ENCODE peak calls at places on chromosomes 5 and 9, in ten cellular contexts. One of them, this sample, is unnamed.

GRCh38 chr5:139597134-139597533 is 36.0 kb downstream of the UBE2D2 start:
- DNase-seq in HCT116: no peak
- DNase-seq in GM12878: no peak
- DNase-seq in suprapubic skin: no peak
- DNase-seq in breast epithelium: no peak
- DNase-seq in GM12891: no peak
- DNase-seq in esophagus muscularis mucosa: no peak
- DNase-seq in heart left ventricle: no peak
- DNase-seq in uterus: no peak
- DNase-seq in stomach: no peak
- DNase-seq in this sample: no peak

GRCh38 chr5:176438959-176439757 is 9.0 kb upstream of the FAF2 start:
- DNase-seq in HCT116: no peak
- DNase-seq in GM12878: no peak
- DNase-seq in suprapubic skin: no peak
- DNase-seq in breast epithelium: no peak
- DNase-seq in GM12891: no peak
- DNase-seq in esophagus muscularis mucosa: no peak
- DNase-seq in heart left ventricle: no peak
- DNase-seq in uterus: no peak
- DNase-seq in stomach: no peak
- DNase-seq in this sample: no peak

GRCh38 chr5:115661156-115661555 is 35.3 kb upstream of the TMED7 start:
- DNase-seq in HCT116: no peak
- DNase-seq in GM12878: no peak
- DNase-seq in suprapubic skin: no peak
- DNase-seq in breast epithelium: no peak
- DNase-seq in GM12891: no peak
- DNase-seq in esophagus muscularis mucosa: no peak
- DNase-seq in heart left ventricle: no peak
- DNase-seq in uterus: no peak
- DNase-seq in stomach: no peak
- DNase-seq in this sample: no peak

GRCh38 chr5:117743337-117743736 is 1168.7 kb upstream of the SEMA6A start:
- DNase-seq in HCT116: no peak
- DNase-seq in GM12878: no peak
- DNase-seq in suprapubic skin: no peak
- DNase-seq in breast epithelium: no peak
- DNase-seq in GM12891: no peak
- DNase-seq in esophagus muscularis mucosa: no peak
- DNase-seq in heart left ventricle: no peak
- DNase-seq in uterus: no peak
- DNase-seq in stomach: no peak
- DNase-seq in this sample: no peak

GRCh38 chr5:134606726-134607125 is 25.9 kb downstream of the SAR1B start:
- DNase-seq in HCT116: no peak
- DNase-seq in GM12878: no peak
- DNase-seq in suprapubic skin: no peak
- DNase-seq in breast epithelium: no peak
- DNase-seq in GM12891: no peak
- DNase-seq in esophagus muscularis mucosa: no peak
- DNase-seq in heart left ventricle: no peak
- DNase-seq in uterus: no peak
- DNase-seq in stomach: no peak
- DNase-seq in this sample: no peak

GRCh38 chr5:39440964-39441363 is 16.2 kb upstream of the DAB2 start:
- DNase-seq in HCT116: no peak
- DNase-seq in GM12878: no peak
- DNase-seq in suprapubic skin: no peak
- DNase-seq in breast epithelium: no peak
- DNase-seq in GM12891: no peak
- DNase-seq in esophagus muscularis mucosa: no peak
- DNase-seq in heart left ventricle: no peak
- DNase-seq in uterus: no peak
- DNase-seq in stomach: no peak
- DNase-seq in this sample: no peak

GRCh38 chr9:134892820-134893420 is 12.3 kb downstream of the FCN2 start:
- DNase-seq in HCT116: no peak
- DNase-seq in GM12878: no peak
- DNase-seq in suprapubic skin: no peak
- DNase-seq in breast epithelium: no peak
- DNase-seq in GM12891: no peak
- DNase-seq in esophagus muscularis mucosa: peak
- DNase-seq in heart left ventricle: no peak
- DNase-seq in uterus: no peak
- DNase-seq in stomach: peak
- DNase-seq in this sample: no peak

GRCh38 chr9:21873540-21874221 is 71.2 kb downstream of the MTAP start:
- DNase-seq in HCT116: peak
- DNase-seq in GM12878: no peak
- DNase-seq in suprapubic skin: no peak
- DNase-seq in breast epithelium: no peak
- DNase-seq in GM12891: no peak
- DNase-seq in esophagus muscularis mucosa: no peak
- DNase-seq in heart left ventricle: no peak
- DNase-seq in uterus: no peak
- DNase-seq in stomach: no peak
- DNase-seq in this sample: no peak

GRCh38 chr5:172770374-172770674 is 671 bp downstream of the DUSP1 start:
- DNase-seq in HCT116: no peak
- DNase-seq in GM12878: no peak
- DNase-seq in suprapubic skin: no peak
- DNase-seq in breast epithelium: no peak
- DNase-seq in GM12891: peak
- DNase-seq in esophagus muscularis mucosa: no peak
- DNase-seq in heart left ventricle: no peak
- DNase-seq in uterus: no peak
- DNase-seq in stomach: no peak
- DNase-seq in this sample: no peak

GRCh38 chr5:172769598-172770373 is 1.2 kb downstream of the DUSP1 start:
- DNase-seq in HCT116: no peak
- DNase-seq in GM12878: no peak
- DNase-seq in suprapubic skin: no peak
- DNase-seq in breast epithelium: no peak
- DNase-seq in GM12891: no peak
- DNase-seq in esophagus muscularis mucosa: no peak
- DNase-seq in heart left ventricle: no peak
- DNase-seq in uterus: peak
- DNase-seq in stomach: no peak
- DNase-seq in this sample: peak

GRCh38 chr5:172768098-172768572 is 2.9 kb downstream of the DUSP1 start:
- DNase-seq in HCT116: no peak
- DNase-seq in GM12878: no peak
- DNase-seq in suprapubic skin: no peak
- DNase-seq in breast epithelium: no peak
- DNase-seq in GM12891: no peak
- DNase-seq in esophagus muscularis mucosa: no peak
- DNase-seq in heart left ventricle: no peak
- DNase-seq in uterus: no peak
- DNase-seq in stomach: no peak
- DNase-seq in this sample: no peak

GRCh38 chr5:172769324-172769597 is 1.7 kb downstream of the DUSP1 start:
- DNase-seq in HCT116: no peak
- DNase-seq in GM12878: no peak
- DNase-seq in suprapubic skin: no peak
- DNase-seq in breast epithelium: no peak
- DNase-seq in GM12891: no peak
- DNase-seq in esophagus muscularis mucosa: no peak
- DNase-seq in heart left ventricle: no peak
- DNase-seq in uterus: no peak
- DNase-seq in stomach: no peak
- DNase-seq in this sample: peak

DNA sequence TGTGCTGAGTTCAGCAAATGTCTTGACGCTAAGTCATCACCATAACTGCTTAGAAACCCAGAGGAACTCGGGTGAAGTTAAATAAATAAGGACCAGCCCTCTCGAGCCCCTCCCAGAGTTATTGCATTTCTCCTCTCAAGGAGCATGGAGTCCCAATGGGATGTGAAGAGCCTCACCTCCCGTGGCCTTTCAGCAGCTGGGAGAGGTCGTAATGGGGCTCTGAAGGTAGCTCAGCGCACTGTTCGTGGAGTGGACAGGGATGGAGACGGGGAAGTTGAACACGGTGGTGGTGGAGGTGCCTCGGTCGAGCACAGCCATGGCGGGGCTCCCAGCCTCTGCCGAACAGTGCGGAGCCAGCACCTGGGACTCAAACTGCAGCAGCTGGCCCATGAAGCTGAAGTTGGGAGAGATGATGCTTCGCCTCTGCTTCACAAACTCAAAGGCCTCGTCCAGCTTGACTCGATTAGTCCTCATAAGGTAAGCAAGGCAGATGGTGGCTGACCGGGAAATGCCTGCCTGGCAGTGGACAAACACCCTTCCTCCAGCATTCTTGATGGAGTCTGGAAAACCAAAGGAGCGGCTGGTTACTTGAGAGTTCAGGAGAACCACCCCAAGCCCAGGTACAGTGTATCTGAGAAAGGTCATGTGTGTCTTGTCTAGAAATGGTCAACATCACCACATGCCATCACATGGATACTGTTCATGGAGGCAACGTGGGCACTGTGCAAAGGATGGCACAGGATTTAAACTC is 2.2 kb downstream of the DUSP1 start:
- DNase-seq in HCT116: no peak
- DNase-seq in GM12878: no peak
- DNase-seq in suprapubic skin: no peak
- DNase-seq in breast epithelium: peak
- DNase-seq in GM12891: no peak
- DNase-seq in esophagus muscularis mucosa: no peak
- DNase-seq in heart left ventricle: no peak
- DNase-seq in uterus: peak
- DNase-seq in stomach: peak
- DNase-seq in this sample: peak
- TF ChIP-seq POLR2A in HCT116: no peak
- TF ChIP-seq POLR2A in GM12878: peak
- TF ChIP-seq POLR2A in suprapubic skin: peak
- TF ChIP-seq POLR2A in breast epithelium: peak
- TF ChIP-seq POLR2A in GM12891: no peak
- TF ChIP-seq POLR2A in esophagus muscularis mucosa: peak
- TF ChIP-seq POLR2A in heart left ventricle: peak
- TF ChIP-seq POLR2A in uterus: no peak
- TF ChIP-seq POLR2A in stomach: peak
- TF ChIP-seq POLR2A in this sample: peak

GRCh38 chr9:136328011-136328621 is 777 bp downstream of the GPSM1 start:
- DNase-seq in HCT116: no peak
- DNase-seq in GM12878: no peak
- DNase-seq in suprapubic skin: no peak
- DNase-seq in breast epithelium: peak
- DNase-seq in GM12891: no peak
- DNase-seq in esophagus muscularis mucosa: no peak
- DNase-seq in heart left ventricle: no peak
- DNase-seq in uterus: no peak
- DNase-seq in stomach: peak
- DNase-seq in this sample: no peak
- TF ChIP-seq POLR2A in HCT116: no peak
- TF ChIP-seq POLR2A in GM12878: no peak
- TF ChIP-seq POLR2A in suprapubic skin: no peak
- TF ChIP-seq POLR2A in breast epithelium: no peak
- TF ChIP-seq POLR2A in GM12891: no peak
- TF ChIP-seq POLR2A in esophagus muscularis mucosa: no peak
- TF ChIP-seq POLR2A in heart left ventricle: no peak
- TF ChIP-seq POLR2A in uterus: no peak
- TF ChIP-seq POLR2A in stomach: no peak
- TF ChIP-seq POLR2A in this sample: no peak

GRCh38 chr9:96649620-96650323 is 5.3 kb downstream of the PRXL2C start:
- DNase-seq in HCT116: no peak
- DNase-seq in GM12878: no peak
- DNase-seq in suprapubic skin: no peak
- DNase-seq in breast epithelium: no peak
- DNase-seq in GM12891: no peak
- DNase-seq in esophagus muscularis mucosa: no peak
- DNase-seq in heart left ventricle: no peak
- DNase-seq in uterus: no peak
- DNase-seq in stomach: no peak
- DNase-seq in this sample: no peak

GRCh38 chr9:96651626-96652025 is 3.5 kb downstream of the PRXL2C start:
- DNase-seq in HCT116: no peak
- DNase-seq in GM12878: no peak
- DNase-seq in suprapubic skin: no peak
- DNase-seq in breast epithelium: no peak
- DNase-seq in GM12891: no peak
- DNase-seq in esophagus muscularis mucosa: no peak
- DNase-seq in heart left ventricle: no peak
- DNase-seq in uterus: no peak
- DNase-seq in stomach: no peak
- DNase-seq in this sample: peak

GRCh38 chr9:96655198-96655851 is at the start of gene PRXL2C:
- DNase-seq in HCT116: no peak
- DNase-seq in GM12878: no peak
- DNase-seq in suprapubic skin: peak
- DNase-seq in breast epithelium: peak
- DNase-seq in GM12891: no peak
- DNase-seq in esophagus muscularis mucosa: peak
- DNase-seq in heart left ventricle: peak
- DNase-seq in uterus: peak
- DNase-seq in stomach: peak
- DNase-seq in this sample: peak

GRCh38 chr9:96654450-96655197 is 493 bp downstream of the PRXL2C start:
- DNase-seq in HCT116: peak
- DNase-seq in GM12878: no peak
- DNase-seq in suprapubic skin: peak
- DNase-seq in breast epithelium: peak
- DNase-seq in GM12891: peak
- DNase-seq in esophagus muscularis mucosa: peak
- DNase-seq in heart left ventricle: peak
- DNase-seq in uterus: peak
- DNase-seq in stomach: peak
- DNase-seq in this sample: peak
- TF ChIP-seq POLR2A in HCT116: no peak
- TF ChIP-seq POLR2A in GM12878: no peak
- TF ChIP-seq POLR2A in suprapubic skin: peak
- TF ChIP-seq POLR2A in breast epithelium: no peak
- TF ChIP-seq POLR2A in GM12891: no peak
- TF ChIP-seq POLR2A in esophagus muscularis mucosa: peak
- TF ChIP-seq POLR2A in heart left ventricle: no peak
- TF ChIP-seq POLR2A in uterus: peak
- TF ChIP-seq POLR2A in stomach: no peak
- TF ChIP-seq POLR2A in this sample: peak

GRCh38 chr5:55141945-55142690 is 17.9 kb upstream of the GPX8 start:
- DNase-seq in HCT116: no peak
- DNase-seq in GM12878: no peak
- DNase-seq in suprapubic skin: no peak
- DNase-seq in breast epithelium: no peak
- DNase-seq in GM12891: no peak
- DNase-seq in esophagus muscularis mucosa: peak
- DNase-seq in heart left ventricle: no peak
- DNase-seq in uterus: no peak
- DNase-seq in stomach: no peak
- DNase-seq in this sample: no peak

GRCh38 chr5:55143624-55144023 is 16.3 kb upstream of the GPX8 start:
- DNase-seq in HCT116: no peak
- DNase-seq in GM12878: no peak
- DNase-seq in suprapubic skin: no peak
- DNase-seq in breast epithelium: no peak
- DNase-seq in GM12891: no peak
- DNase-seq in esophagus muscularis mucosa: peak
- DNase-seq in heart left ventricle: no peak
- DNase-seq in uterus: no peak
- DNase-seq in stomach: no peak
- DNase-seq in this sample: no peak

GRCh38 chr5:55149396-55149795 is 10.6 kb upstream of the GPX8 start:
- DNase-seq in HCT116: no peak
- DNase-seq in GM12878: no peak
- DNase-seq in suprapubic skin: no peak
- DNase-seq in breast epithelium: no peak
- DNase-seq in GM12891: no peak
- DNase-seq in esophagus muscularis mucosa: peak
- DNase-seq in heart left ventricle: no peak
- DNase-seq in uterus: no peak
- DNase-seq in stomach: no peak
- DNase-seq in this sample: no peak

GRCh38 chr5:55146080-55146479 is 13.9 kb upstream of the GPX8 start:
- DNase-seq in HCT116: no peak
- DNase-seq in GM12878: no peak
- DNase-seq in suprapubic skin: no peak
- DNase-seq in breast epithelium: no peak
- DNase-seq in GM12891: no peak
- DNase-seq in esophagus muscularis mucosa: no peak
- DNase-seq in heart left ventricle: no peak
- DNase-seq in uterus: no peak
- DNase-seq in stomach: no peak
- DNase-seq in this sample: no peak

GRCh38 chr5:55146543-55147151 is 13.3 kb upstream of the GPX8 start:
- DNase-seq in HCT116: peak
- DNase-seq in GM12878: peak
- DNase-seq in suprapubic skin: peak
- DNase-seq in breast epithelium: peak
- DNase-seq in GM12891: peak
- DNase-seq in esophagus muscularis mucosa: peak
- DNase-seq in heart left ventricle: peak
- DNase-seq in uterus: peak
- DNase-seq in stomach: peak
- DNase-seq in this sample: peak
- TF ChIP-seq POLR2A in HCT116: no peak
- TF ChIP-seq POLR2A in GM12878: no peak
- TF ChIP-seq POLR2A in suprapubic skin: no peak
- TF ChIP-seq POLR2A in breast epithelium: no peak
- TF ChIP-seq POLR2A in GM12891: no peak
- TF ChIP-seq POLR2A in esophagus muscularis mucosa: no peak
- TF ChIP-seq POLR2A in heart left ventricle: no peak
- TF ChIP-seq POLR2A in uterus: no peak
- TF ChIP-seq POLR2A in stomach: no peak
- TF ChIP-seq POLR2A in this sample: no peak